ENCODE peak calls at places on chromosomes 4 and X, in eight cellular contexts. M is activated CD8-positive, alpha-beta T cell treated with anti-CD3 and anti-CD28 coated beads for 36 hours; F is cardiac fibroblast; X is brain microvascular endothelial cell; B is choroid plexus epithelial cell; P is astrocyte of the spinal cord; Y is upper lobe of right lung; O is body of pancreas. R is an unnamed sample.

GRCh38 chr4:184439386-184439785 is 35.0 kb downstream of the IRF2 start:
- DNase-seq in Y (no peak), M (no peak), F (no peak), O (no peak), P (no peak), X (no peak), B (no peak), R (no peak)

GRCh38 chr4:6988016-6988715 is 55.0 kb upstream of the TADA2B start:
- DNase-seq in Y (no peak), B (no peak), P (no peak), M (peak), F (peak), X (no peak), O (no peak), R (no peak)

GRCh38 chr4:36761625-36762024 is 480.2 kb downstream of the DTHD1 start:
- DNase-seq in O (no peak), B (no peak), M (no peak), X (no peak), Y (no peak), P (no peak), F (no peak), R (no peak)

GRCh38 chr4:145299380-145300076 is 119.1 kb upstream of the OTUD4 start:
- DNase-seq in Y (no peak), P (peak), F (peak), M (peak), X (peak), B (peak), O (no peak), R (peak)

GRCh38 chrX:41526925-41527324 is 79.8 kb downstream of the NYX start:
- DNase-seq in F (peak), O (no peak), B (peak), X (peak), M (peak), Y (no peak), P (peak), R (no peak)

GRCh38 chr4:186724048-186724860 is 598 bp upstream of the FAT1 start:
- DNase-seq in P (peak), X (peak), M (no peak), Y (peak), O (peak), F (no peak), B (peak), R (no peak)

GRCh38 chr4:38609614-38610013 is 54.4 kb upstream of the KLF3 start:
- DNase-seq in F (no peak), M (no peak), Y (no peak), B (no peak), X (no peak), P (no peak), O (no peak), R (no peak)

GRCh38 chr4:150387983-150388382 is 194.0 kb upstream of the MAB21L2 start:
- DNase-seq in B (no peak), O (no peak), P (no peak), Y (no peak), X (no peak), F (no peak), M (no peak), R (no peak)

GRCh38 chrX:20913760-20914159 is 460.5 kb upstream of the CNKSR2 start:
- DNase-seq in X (no peak), P (no peak), F (peak), O (no peak), M (peak), B (peak), Y (no peak), R (no peak)

GRCh38 chrX:143466130-143466529 is 51.1 kb downstream of the SPANXN3 start:
- DNase-seq in P (no peak), B (no peak), Y (no peak), M (no peak), O (no peak), F (no peak), X (no peak), R (no peak)

GRCh38 chr4:177006331-177006730 is 213.6 kb upstream of the VEGFC start:
- DNase-seq in M (no peak), Y (no peak), O (no peak), F (no peak), X (no peak), P (no peak), B (no peak), R (no peak)

GRCh38 chr4:156293657-156294297 is 340.1 kb upstream of the CTSO start:
- DNase-seq in P (peak), F (peak), M (no peak), B (peak), O (no peak), X (peak), Y (no peak), R (no peak)

GRCh38 chr4:113684534-113685091 is 76.9 kb downstream of the CAMK2D start:
- DNase-seq in F (peak), X (peak), P (peak), M (peak), O (peak), Y (no peak), B (peak), R (no peak)

GRCh38 chr4:98482847-98483806 is 175.3 kb downstream of the TSPAN5 start:
- DNase-seq in B (peak), F (peak), Y (no peak), M (peak), P (peak), X (peak), O (no peak), R (peak)

GRCh38 chr4:95156452-95156765 is 392.4 kb downstream of the UNC5C start:
- DNase-seq in X (no peak), O (no peak), M (no peak), F (no peak), B (no peak), Y (no peak), P (no peak), R (no peak)

GRCh38 chr4:87152310-87153061 is 67.9 kb downstream of the KLHL8 start:
- DNase-seq in B (no peak), Y (no peak), M (no peak), P (no peak), X (no peak), O (no peak), F (no peak), R (no peak)

GRCh38 chrX:44904542-44905115 is 31.6 kb downstream of the KDM6A start:
- DNase-seq in X (no peak), F (no peak), P (no peak), M (no peak), B (no peak), O (no peak), Y (no peak), R (no peak)

GRCh38 chr4:19399001-19399400 is 852.7 kb upstream of the SLIT2 start:
- DNase-seq in F (peak), P (peak), M (no peak), O (no peak), X (no peak), Y (no peak), B (peak), R (no peak)

GRCh38 chr4:188025476-188025875 is 29.9 kb downstream of the ZFP42 start:
- DNase-seq in M (no peak), Y (no peak), B (no peak), P (no peak), F (no peak), O (no peak), X (no peak), R (no peak)

GRCh38 chrX:148310402-148311200 is 189.8 kb upstream of the AFF2 start:
- DNase-seq in X (no peak), F (no peak), Y (no peak), M (peak), B (no peak), P (no peak), O (no peak), R (no peak)

GRCh38 chr4:152738812-152739211 is 40.7 kb downstream of the TIGD4 start:
- DNase-seq in B (peak), O (no peak), M (no peak), F (peak), X (no peak), Y (no peak), P (no peak), R (no peak)

GRCh38 chr4:21655100-21655499 is 293.5 kb downstream of the KCNIP4 start:
- DNase-seq in P (no peak), O (no peak), X (no peak), F (no peak), M (no peak), B (no peak), Y (no peak), R (no peak)

GRCh38 chr4:4855293-4856070 is 4.0 kb upstream of the MSX1 start:
- DNase-seq in O (no peak), Y (peak), X (no peak), P (peak), M (no peak), B (no peak), F (no peak), R (no peak)

GRCh38 chr4:167930171-167930570 is 162.2 kb upstream of the ANXA10 start:
- DNase-seq in O (no peak), B (no peak), X (no peak), F (no peak), M (no peak), Y (no peak), P (no peak), R (no peak)

GRCh38 chr4:146273204-146273901 is 59.0 kb downstream of the REELD1 start:
- DNase-seq in F (no peak), P (no peak), B (no peak), X (no peak), Y (no peak), O (no peak), M (peak), R (peak)

GRCh38 chr4:114653675-114654074 is 55.1 kb downstream of the UGT8 start:
- DNase-seq in F (no peak), M (no peak), X (no peak), B (no peak), P (no peak), O (no peak), Y (no peak), R (no peak)

GRCh38 chrX:11212741-11213140 is 80.5 kb upstream of the AMELX start:
- DNase-seq in M (no peak), X (no peak), O (no peak), B (no peak), F (no peak), Y (no peak), P (no peak), R (no peak)

GRCh38 chrX:24619647-24620046 is 27.5 kb downstream of the PCYT1B start:
- DNase-seq in Y (no peak), O (peak), P (peak), X (peak), F (peak), B (peak), M (no peak), R (no peak)

GRCh38 chr4:2260336-2261109 is 1.4 kb downstream of the MXD4 start:
- DNase-seq in M (peak), P (no peak), O (peak), F (no peak), Y (peak), X (no peak), B (no peak), R (no peak)

GRCh38 chrX:53116101-53116500 is 22.2 kb downstream of the KANTR start:
- DNase-seq in X (peak), P (peak), O (peak), F (peak), M (no peak), B (peak), Y (no peak), R (no peak)

GRCh38 chr4:38383646-38384121 is 280.3 kb upstream of the KLF3 start:
- DNase-seq in Y (no peak), X (no peak), P (no peak), F (no peak), M (no peak), O (no peak), B (no peak), R (no peak)

GRCh38 chrX:110224926-110225617 is 92.8 kb downstream of the AMMECR1 start:
- DNase-seq in B (no peak), X (no peak), P (no peak), M (no peak), Y (no peak), F (no peak), O (no peak), R (no peak)

GRCh38 chr4:123976285-123976684 is 579.7 kb downstream of the SPRY1 start:
- DNase-seq in M (no peak), O (no peak), B (peak), X (no peak), F (peak), Y (no peak), P (peak), R (no peak)

GRCh38 chr4:160426233-160426632 is 1323.4 kb downstream of the RAPGEF2 start:
- DNase-seq in F (no peak), O (no peak), P (no peak), X (no peak), B (no peak), M (no peak), Y (no peak), R (no peak)

GRCh38 chr4:69760455-69760854 is at the start of gene SULT1B1:
- DNase-seq in B (peak), Y (no peak), M (peak), O (peak), F (peak), X (peak), P (peak), R (no peak)

GRCh38 chr4:26787461-26788340 is 72.9 kb upstream of the STIM2 start:
- DNase-seq in F (peak), B (peak), P (peak), M (peak), Y (no peak), X (peak), O (peak), R (no peak)
- TF ChIP-seq CTCF in F (peak), B (peak), P (peak), M (no peak), Y (peak), X (peak), O (peak), R (peak)

GRCh38 chr4:3783691-3784306 is 17.6 kb downstream of the ADRA2C start:
- DNase-seq in F (no peak), B (peak), P (no peak), X (peak), M (peak), Y (no peak), O (peak), R (no peak)
- TF ChIP-seq CTCF in F (no peak), B (peak), P (peak), X (peak), M (no peak), Y (peak), O (peak), R (peak)

DNA sequence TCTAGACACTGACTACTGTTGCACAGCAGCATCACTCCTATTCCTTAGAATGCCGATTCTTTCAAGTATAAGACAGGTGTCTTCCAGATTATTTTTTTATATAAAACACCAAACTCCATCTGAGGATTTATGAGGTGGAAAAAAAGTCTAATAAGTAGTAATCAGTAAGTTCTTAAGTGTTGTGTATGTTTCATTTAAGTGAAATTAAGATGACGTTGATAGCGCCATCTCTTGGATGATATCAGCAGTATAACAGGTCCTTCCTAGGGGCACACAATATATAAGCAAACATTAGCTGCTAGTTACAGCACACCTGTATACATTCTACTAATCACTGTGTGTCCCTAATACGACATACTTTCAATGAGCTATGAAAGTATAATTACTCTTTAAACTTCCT is 99.6 kb upstream of the STS start:
- DNase-seq in O (no peak), P (no peak), Y (no peak), M (no peak), F (no peak), X (no peak), B (no peak), R (no peak)
- TF ChIP-seq CTCF in O (no peak), P (no peak), Y (no peak), M (no peak), F (no peak), X (no peak), B (no peak), R (no peak)

DNA sequence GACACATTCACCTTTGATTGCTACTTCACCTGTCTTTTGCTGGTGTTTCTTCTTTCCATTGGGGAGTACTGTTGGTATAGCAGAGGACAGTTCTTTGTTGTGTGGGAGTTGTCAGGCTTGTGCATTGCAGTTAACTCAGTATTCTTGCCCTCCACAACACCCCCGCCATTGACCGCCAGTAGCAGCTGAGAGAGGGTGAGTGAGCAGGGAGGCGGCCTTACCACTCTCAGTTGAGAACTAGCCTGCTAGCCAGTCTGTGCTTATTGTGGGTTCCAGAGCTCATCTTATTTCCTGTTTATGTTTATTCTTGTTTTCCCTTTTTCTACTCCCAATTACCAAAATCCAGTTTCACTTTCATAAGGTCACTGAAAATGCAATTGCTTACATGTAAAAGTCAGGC is 52.2 kb downstream of the STIM2 start:
- DNase-seq in P (no peak), M (no peak), F (no peak), X (no peak), Y (no peak), B (no peak), O (no peak), R (no peak)
- TF ChIP-seq CTCF in P (no peak), M (no peak), F (no peak), X (no peak), Y (no peak), B (no peak), O (no peak), R (no peak)

GRCh38 chr4:164937576-164938270 is 39.7 kb downstream of the TRIM61 start:
- DNase-seq in F (peak), Y (no peak), P (no peak), M (peak), B (peak), X (peak), O (peak), R (no peak)
- TF ChIP-seq CTCF in F (peak), Y (no peak), P (no peak), M (no peak), B (peak), X (peak), O (no peak), R (peak)